ENCODE peak calls at places on chromosome 11, in seven cellular contexts. One of them, this sample, is unnamed. For H3K36me3, the result is how much of the 10 kb centered on the place peaks cover.

GRCh38 chr11:116986521-116987105 is 111.6 kb downstream of the SIK3 start:
- DNase-seq in ovary: no peak
- DNase-seq in BJ: peak
- DNase-seq in mucosa of descending colon: no peak
- DNase-seq in brain microvascular endothelial cell: peak
- DNase-seq in PC-3: peak
- DNase-seq in SK-N-MC: no peak
- DNase-seq in this sample: no peak

GRCh38 chr11:47433157-47433556 is 6.9 kb upstream of the PSMC3 start:
- DNase-seq in BJ: peak
- DNase-seq in ovary: no peak
- DNase-seq in brain microvascular endothelial cell: no peak
- DNase-seq in PC-3: no peak
- DNase-seq in mucosa of descending colon: no peak
- DNase-seq in SK-N-MC: no peak
- DNase-seq in this sample: peak

GRCh38 chr11:134474070-134474860 is 62.2 kb upstream of the B3GAT1 start:
- DNase-seq in ovary: no peak
- DNase-seq in PC-3: no peak
- DNase-seq in SK-N-MC: no peak
- DNase-seq in brain microvascular endothelial cell: no peak
- DNase-seq in BJ: no peak
- DNase-seq in mucosa of descending colon: no peak
- DNase-seq in this sample: no peak

GRCh38 chr11:125561924-125562323 is 7.4 kb upstream of the EI24 start:
- DNase-seq in mucosa of descending colon: no peak
- DNase-seq in ovary: no peak
- DNase-seq in PC-3: no peak
- DNase-seq in brain microvascular endothelial cell: no peak
- DNase-seq in SK-N-MC: no peak
- DNase-seq in BJ: no peak
- DNase-seq in this sample: no peak

GRCh38 chr11:101617735-101618332 is 34.0 kb upstream of the TRPC6 start:
- DNase-seq in BJ: no peak
- DNase-seq in SK-N-MC: no peak
- DNase-seq in mucosa of descending colon: no peak
- DNase-seq in ovary: no peak
- DNase-seq in brain microvascular endothelial cell: no peak
- DNase-seq in PC-3: peak
- DNase-seq in this sample: no peak

GRCh38 chr11:40125054-40125453 is 1334.4 kb downstream of the LRRC4C start:
- DNase-seq in mucosa of descending colon: no peak
- DNase-seq in brain microvascular endothelial cell: no peak
- DNase-seq in PC-3: peak
- DNase-seq in ovary: no peak
- DNase-seq in SK-N-MC: peak
- DNase-seq in BJ: no peak
- DNase-seq in this sample: peak

GRCh38 chr11:43582024-43582836 is 98.3 kb upstream of the HSD17B12 start:
- DNase-seq in mucosa of descending colon: no peak
- DNase-seq in brain microvascular endothelial cell: no peak
- DNase-seq in PC-3: no peak
- DNase-seq in BJ: no peak
- DNase-seq in ovary: no peak
- DNase-seq in SK-N-MC: no peak
- DNase-seq in this sample: no peak

GRCh38 chr11:12179521-12179920 is 69.1 kb downstream of the MICAL2 start:
- DNase-seq in PC-3: no peak
- DNase-seq in mucosa of descending colon: peak
- DNase-seq in BJ: no peak
- DNase-seq in SK-N-MC: no peak
- DNase-seq in ovary: no peak
- DNase-seq in brain microvascular endothelial cell: no peak
- DNase-seq in this sample: no peak

GRCh38 chr11:46659908-46660307 is 40.5 kb downstream of the ARHGAP1 start:
- DNase-seq in brain microvascular endothelial cell: peak
- DNase-seq in SK-N-MC: no peak
- DNase-seq in PC-3: no peak
- DNase-seq in ovary: no peak
- DNase-seq in mucosa of descending colon: no peak
- DNase-seq in BJ: no peak
- DNase-seq in this sample: no peak

GRCh38 chr11:66743271-66743968 is 14.4 kb upstream of the SPTBN2 start:
- DNase-seq in brain microvascular endothelial cell: no peak
- DNase-seq in mucosa of descending colon: peak
- DNase-seq in BJ: no peak
- DNase-seq in SK-N-MC: no peak
- DNase-seq in PC-3: peak
- DNase-seq in ovary: no peak
- DNase-seq in this sample: no peak

GRCh38 chr11:66580803-66581202 is 12.1 kb downstream of the CCDC87 start:
- DNase-seq in BJ: no peak
- DNase-seq in SK-N-MC: no peak
- DNase-seq in PC-3: no peak
- DNase-seq in mucosa of descending colon: no peak
- DNase-seq in ovary: no peak
- DNase-seq in brain microvascular endothelial cell: no peak
- DNase-seq in this sample: no peak

GRCh38 chr11:35077709-35078695 is 61.0 kb upstream of the CD44 start:
- DNase-seq in BJ: no peak
- DNase-seq in SK-N-MC: no peak
- DNase-seq in PC-3: peak
- DNase-seq in ovary: no peak
- DNase-seq in mucosa of descending colon: no peak
- DNase-seq in brain microvascular endothelial cell: peak
- DNase-seq in this sample: no peak

GRCh38 chr11:61264795-61265194 is 23.8 kb downstream of the PGA5 start:
- DNase-seq in PC-3: no peak
- DNase-seq in ovary: no peak
- DNase-seq in SK-N-MC: no peak
- DNase-seq in mucosa of descending colon: no peak
- DNase-seq in BJ: no peak
- DNase-seq in brain microvascular endothelial cell: no peak
- DNase-seq in this sample: no peak

GRCh38 chr11:107916671-107917241 is 11.5 kb upstream of the RAB39A start:
- DNase-seq in PC-3: peak
- DNase-seq in ovary: no peak
- DNase-seq in mucosa of descending colon: peak
- DNase-seq in SK-N-MC: no peak
- DNase-seq in brain microvascular endothelial cell: no peak
- DNase-seq in BJ: no peak
- DNase-seq in this sample: no peak

GRCh38 chr11:29685361-29685760 is 331.5 kb downstream of the KCNA4 start:
- DNase-seq in mucosa of descending colon: no peak
- DNase-seq in SK-N-MC: no peak
- DNase-seq in BJ: no peak
- DNase-seq in brain microvascular endothelial cell: no peak
- DNase-seq in ovary: no peak
- DNase-seq in PC-3: no peak
- DNase-seq in this sample: no peak

GRCh38 chr11:113994077-113994954 is 19.4 kb downstream of the HTR3A start:
- DNase-seq in PC-3: peak
- DNase-seq in SK-N-MC: no peak
- DNase-seq in BJ: no peak
- DNase-seq in mucosa of descending colon: peak
- DNase-seq in ovary: no peak
- DNase-seq in brain microvascular endothelial cell: no peak
- DNase-seq in this sample: peak

GRCh38 chr11:99893803-99894202 is 793.3 kb upstream of the ARHGAP42 start:
- DNase-seq in brain microvascular endothelial cell: no peak
- DNase-seq in ovary: no peak
- DNase-seq in PC-3: no peak
- DNase-seq in BJ: no peak
- DNase-seq in mucosa of descending colon: no peak
- DNase-seq in SK-N-MC: no peak
- DNase-seq in this sample: no peak

GRCh38 chr11:43359432-43359818 is 705 bp downstream of the TTC17 start:
- DNase-seq in PC-3: peak
- DNase-seq in mucosa of descending colon: no peak
- DNase-seq in ovary: no peak
- DNase-seq in brain microvascular endothelial cell: peak
- DNase-seq in BJ: no peak
- DNase-seq in SK-N-MC: no peak
- DNase-seq in this sample: peak

GRCh38 chr11:134669796-134670195 is 257.8 kb upstream of the B3GAT1 start:
- DNase-seq in ovary: no peak
- DNase-seq in mucosa of descending colon: no peak
- DNase-seq in brain microvascular endothelial cell: no peak
- DNase-seq in BJ: no peak
- DNase-seq in SK-N-MC: no peak
- DNase-seq in PC-3: no peak
- DNase-seq in this sample: peak

GRCh38 chr11:8098879-8099278 is 17.9 kb downstream of the TUB start:
- DNase-seq in ovary: no peak
- DNase-seq in mucosa of descending colon: no peak
- DNase-seq in PC-3: no peak
- DNase-seq in brain microvascular endothelial cell: peak
- DNase-seq in SK-N-MC: no peak
- DNase-seq in BJ: no peak
- DNase-seq in this sample: no peak

GRCh38 chr11:124174001-124174400 is 9.1 kb upstream of the OR10D3 start:
- DNase-seq in mucosa of descending colon: no peak
- DNase-seq in BJ: no peak
- DNase-seq in PC-3: peak
- DNase-seq in ovary: no peak
- DNase-seq in brain microvascular endothelial cell: peak
- DNase-seq in SK-N-MC: no peak
- DNase-seq in this sample: no peak

GRCh38 chr11:133549796-133550195 is 17.5 kb upstream of the OPCML start:
- DNase-seq in mucosa of descending colon: no peak
- DNase-seq in BJ: no peak
- DNase-seq in brain microvascular endothelial cell: no peak
- DNase-seq in SK-N-MC: no peak
- DNase-seq in PC-3: no peak
- DNase-seq in ovary: no peak
- DNase-seq in this sample: no peak

GRCh38 chr11:38060930-38061329 is 1462.9 kb upstream of the RAG2 start:
- DNase-seq in BJ: no peak
- DNase-seq in ovary: no peak
- DNase-seq in SK-N-MC: no peak
- DNase-seq in brain microvascular endothelial cell: peak
- DNase-seq in PC-3: peak
- DNase-seq in mucosa of descending colon: no peak
- DNase-seq in this sample: no peak

GRCh38 chr11:102364991-102365390 is 18.0 kb downstream of the BIRC2 start:
- DNase-seq in BJ: no peak
- DNase-seq in mucosa of descending colon: no peak
- DNase-seq in SK-N-MC: no peak
- DNase-seq in PC-3: no peak
- DNase-seq in ovary: no peak
- DNase-seq in brain microvascular endothelial cell: no peak
- DNase-seq in this sample: no peak

GRCh38 chr11:7511405-7511804 is 2.4 kb upstream of the PPFIBP2 start:
- DNase-seq in BJ: no peak
- DNase-seq in ovary: peak
- DNase-seq in SK-N-MC: no peak
- DNase-seq in mucosa of descending colon: peak
- DNase-seq in brain microvascular endothelial cell: no peak
- DNase-seq in PC-3: no peak
- DNase-seq in this sample: no peak

GRCh38 chr11:105935791-105936190 is 86.2 kb downstream of the MSANTD4 start:
- DNase-seq in PC-3: peak
- DNase-seq in brain microvascular endothelial cell: no peak
- DNase-seq in ovary: no peak
- DNase-seq in BJ: peak
- DNase-seq in mucosa of descending colon: no peak
- DNase-seq in SK-N-MC: no peak
- DNase-seq in this sample: no peak

GRCh38 chr11:44600739-44601416 is 35.4 kb downstream of the CD82 start:
- DNase-seq in SK-N-MC: peak
- DNase-seq in BJ: no peak
- DNase-seq in brain microvascular endothelial cell: no peak
- DNase-seq in ovary: no peak
- DNase-seq in PC-3: no peak
- DNase-seq in mucosa of descending colon: no peak
- DNase-seq in this sample: no peak

GRCh38 chr11:110971110-110971509 is 258.9 kb upstream of the ARHGAP20 start:
- DNase-seq in SK-N-MC: no peak
- DNase-seq in brain microvascular endothelial cell: peak
- DNase-seq in PC-3: peak
- DNase-seq in BJ: peak
- DNase-seq in mucosa of descending colon: no peak
- DNase-seq in ovary: no peak
- DNase-seq in this sample: no peak
- H3K4me3 ChIP-seq in SK-N-MC: no peak
- H3K4me3 ChIP-seq in brain microvascular endothelial cell: no peak
- H3K4me3 ChIP-seq in PC-3: no peak
- H3K4me3 ChIP-seq in BJ: no peak
- H3K4me3 ChIP-seq in mucosa of descending colon: no peak
- H3K4me3 ChIP-seq in ovary: no peak
- H3K4me3 ChIP-seq in this sample: no peak

DNA sequence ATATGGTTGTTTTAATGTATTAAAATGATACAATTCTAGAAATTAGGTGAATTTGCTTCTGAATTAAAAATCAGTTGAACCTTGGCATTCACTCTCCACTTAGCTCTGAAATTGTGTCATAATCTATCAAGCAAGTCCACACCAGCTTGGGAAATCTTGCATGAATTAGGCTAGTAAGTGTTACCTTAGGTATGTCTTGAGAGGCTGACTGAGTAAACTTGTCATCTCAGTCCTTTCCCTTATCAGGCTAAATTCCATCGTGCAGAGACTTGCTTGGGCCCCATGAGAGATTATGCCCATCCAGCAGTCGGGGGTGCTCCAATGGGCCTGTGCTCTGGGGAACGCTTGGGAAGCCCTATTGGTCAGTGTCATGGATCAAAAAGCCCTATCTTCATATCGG is 33.9 kb upstream of the ST14 start:
- DNase-seq in SK-N-MC: no peak
- DNase-seq in PC-3: no peak
- DNase-seq in brain microvascular endothelial cell: no peak
- DNase-seq in BJ: no peak
- DNase-seq in mucosa of descending colon: no peak
- DNase-seq in ovary: no peak
- DNase-seq in this sample: no peak
- H3K36me3 ChIP-seq in SK-N-MC: half or more
- H3K36me3 ChIP-seq in PC-3: half or more
- H3K36me3 ChIP-seq in brain microvascular endothelial cell: under half
- H3K36me3 ChIP-seq in BJ: under half
- H3K36me3 ChIP-seq in mucosa of descending colon: under half
- H3K36me3 ChIP-seq in ovary: under half
- H3K36me3 ChIP-seq in this sample: under half

GRCh38 chr11:96259053-96259837 is 83.8 kb downstream of the MAML2 start:
- DNase-seq in PC-3: peak
- DNase-seq in SK-N-MC: no peak
- DNase-seq in mucosa of descending colon: no peak
- DNase-seq in ovary: no peak
- DNase-seq in BJ: no peak
- DNase-seq in brain microvascular endothelial cell: peak
- DNase-seq in this sample: no peak
- H3K4me3 ChIP-seq in PC-3: peak
- H3K4me3 ChIP-seq in SK-N-MC: peak
- H3K4me3 ChIP-seq in mucosa of descending colon: no peak
- H3K4me3 ChIP-seq in ovary: no peak
- H3K4me3 ChIP-seq in BJ: no peak
- H3K4me3 ChIP-seq in brain microvascular endothelial cell: no peak
- H3K4me3 ChIP-seq in this sample: no peak

GRCh38 chr11:72695354-72695753 is 21.1 kb upstream of the PDE2A start:
- DNase-seq in BJ: no peak
- DNase-seq in brain microvascular endothelial cell: no peak
- DNase-seq in SK-N-MC: no peak
- DNase-seq in ovary: no peak
- DNase-seq in PC-3: no peak
- DNase-seq in mucosa of descending colon: no peak
- DNase-seq in this sample: no peak
- H3K36me3 ChIP-seq in BJ: half or more
- H3K36me3 ChIP-seq in brain microvascular endothelial cell: half or more
- H3K36me3 ChIP-seq in SK-N-MC: under half
- H3K36me3 ChIP-seq in ovary: under half
- H3K36me3 ChIP-seq in PC-3: under half
- H3K36me3 ChIP-seq in mucosa of descending colon: under half
- H3K36me3 ChIP-seq in this sample: under half

This sample was measured in Caco-2.